ENCODE peak calls at places on chromosomes 6 and 20, in six cellular contexts. Z is AG08396; F is type B pancreatic cell; P is stimulated activated CD4-positive, alpha-beta T cell treated with anti-CD3 and anti-CD28 coated beads, Interleukin-12 subunit alpha, Interleukin-12 subunit beta, amount 100 ng/mL, for 48 hours; I is SW480; X is epithelial cell of proximal tubule. U is an unnamed sample.

GRCh38 chr6:32816746-32817204 is at the start of gene HLA-DOB:
- DNase-seq in Z (no peak), F (no peak), P (no peak), I (peak), X (no peak), U (no peak)

GRCh38 chr6:26474439-26474881 is 16.7 kb downstream of the BTN2A1 start:
- DNase-seq in Z (no peak), F (no peak), P (no peak), I (peak), X (no peak), U (no peak)

GRCh38 chr20:8150591-8150990 is 18.5 kb downstream of the PLCB1 start:
- DNase-seq in Z (no peak), F (no peak), P (no peak), I (no peak), X (no peak), U (no peak)

GRCh38 chr20:45452772-45453171 is 16.8 kb upstream of the WFDC2 start:
- DNase-seq in Z (no peak), F (no peak), P (no peak), I (no peak), X (no peak), U (no peak)

GRCh38 chr6:1190361-1190760 is 121.5 kb upstream of the FOXQ1 start:
- DNase-seq in Z (peak), F (no peak), P (no peak), I (peak), X (peak), U (no peak)

GRCh38 chr20:35886537-35886936 is 67.8 kb downstream of the SCAND1 start:
- DNase-seq in Z (no peak), F (no peak), P (no peak), I (no peak), X (no peak), U (peak)

GRCh38 chr6:2999621-3000455 is at the start of gene NQO2:
- DNase-seq in Z (peak), F (peak), P (peak), I (peak), X (no peak), U (peak)

GRCh38 chr6:75429304-75429703 is 64.3 kb downstream of the FILIP1 start:
- DNase-seq in Z (no peak), F (no peak), P (no peak), I (no peak), X (no peak), U (no peak)

GRCh38 chr20:32902456-32903420 is 44.0 kb downstream of the EFCAB8 start:
- DNase-seq in Z (peak), F (no peak), P (peak), I (peak), X (no peak), U (peak)

GRCh38 chr20:12053348-12053747 is 135.7 kb downstream of the BTBD3 start:
- DNase-seq in Z (peak), F (no peak), P (no peak), I (peak), X (no peak), U (no peak)